ENCODE peak calls at places on chromosomes 13 and 19, in seven cellular contexts. F is lower leg skin, O is HFFc6, X is glutamatergic neuron, B is upper lobe of right lung, V is WTC11, C is HCT116. S is an unnamed sample.

GRCh38 chr19:38304866-38305429 is 897 bp downstream of the C19orf33 start:
- DNase-seq in V (peak), C (peak), X (peak), B (peak), O (no peak), F (no peak), S (no peak)

GRCh38 chr13:110471156-110471832 is 90.2 kb downstream of the RAB20 start:
- DNase-seq in C (no peak), B (peak), V (no peak), O (no peak), X (no peak), F (no peak), S (peak)

GRCh38 chr19:29663861-29664752 is 1.2 kb upstream of the PLEKHF1 start:
- DNase-seq in V (no peak), O (peak), X (no peak), C (no peak), F (no peak), B (peak), S (no peak)

GRCh38 chr19:583198-583967 is 6.3 kb upstream of the HCN2 start:
- DNase-seq in X (no peak), O (no peak), C (no peak), V (no peak), F (no peak), B (no peak), S (no peak)

GRCh38 chr19:7582446-7582845 is 13.2 kb upstream of the CAMSAP3 start:
- DNase-seq in B (no peak), X (no peak), C (no peak), O (no peak), V (no peak), F (peak), S (no peak)

GRCh38 chr13:106143392-106143791 is 392.1 kb downstream of the EFNB2 start:
- DNase-seq in V (no peak), B (no peak), F (no peak), C (no peak), O (no peak), X (no peak), S (no peak)

GRCh38 chr13:110868631-110869165 is 46.2 kb downstream of the ANKRD10 start:
- DNase-seq in B (no peak), F (no peak), X (no peak), V (no peak), C (no peak), O (no peak), S (no peak)

GRCh38 chr13:102569488-102569887 is 27.3 kb upstream of the TPP2 start:
- DNase-seq in C (no peak), F (no peak), X (no peak), B (no peak), O (peak), V (no peak), S (no peak)

GRCh38 chr19:13079542-13079986 is 23.1 kb downstream of the LYL1 start:
- DNase-seq in V (no peak), X (peak), B (peak), O (no peak), C (no peak), F (no peak), S (no peak)
- TF ChIP-seq CTCF in V (no peak), X (no peak), B (no peak), O (no peak), C (no peak), F (no peak), S (no peak)

DNA sequence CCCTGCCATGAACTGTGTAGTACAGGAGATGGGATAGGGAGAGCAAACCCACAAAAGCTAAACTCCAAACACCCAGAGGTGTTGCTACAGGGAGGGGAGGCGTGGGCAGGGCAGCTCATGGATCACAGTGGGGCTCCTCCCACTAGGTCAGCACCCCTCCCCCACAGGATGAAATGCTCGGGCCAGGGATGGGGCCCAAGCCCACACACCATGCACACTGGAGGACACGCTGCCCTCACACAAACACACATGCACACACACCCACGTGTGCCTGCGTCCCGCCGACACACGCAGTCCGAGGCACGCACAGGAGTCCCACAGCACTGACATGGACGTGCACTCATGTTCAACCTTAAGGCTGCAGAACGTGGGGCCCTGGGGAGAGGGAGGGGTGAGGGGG is 6.0 kb upstream of the CCNP start:
- DNase-seq in F (no peak), C (no peak), B (no peak), O (no peak), V (no peak), X (no peak), S (no peak)
- TF ChIP-seq CTCF in F (no peak), C (no peak), B (no peak), O (no peak), V (no peak), X (no peak), S (no peak)

GRCh38 chr19:3253270-3253669 is 28.8 kb downstream of the CELF5 start:
- DNase-seq in V (no peak), B (no peak), X (no peak), O (no peak), F (no peak), C (peak), S (no peak)
- TF ChIP-seq CTCF in V (no peak), B (no peak), X (no peak), O (peak), F (no peak), C (no peak), S (no peak)

GRCh38 chr13:49679244-49679643 is 12.0 kb downstream of the EBPL start:
- DNase-seq in X (no peak), C (no peak), V (no peak), F (no peak), O (no peak), B (no peak), S (peak)
- TF ChIP-seq CTCF in X (no peak), C (peak), V (no peak), F (no peak), O (no peak), B (no peak), S (peak)

GRCh38 chr13:27855381-27855780 is 63.1 kb downstream of the GSX1 start:
- DNase-seq in B (no peak), X (no peak), V (no peak), F (no peak), O (no peak), C (no peak), S (no peak)

GRCh38 chr13:27857271-27857670 is 62.5 kb upstream of the PDX1 start:
- DNase-seq in F (no peak), X (peak), V (no peak), B (no peak), C (no peak), O (no peak), S (no peak)

GRCh38 chr13:27858046-27858445 is 61.8 kb upstream of the PDX1 start:
- DNase-seq in X (no peak), F (no peak), O (no peak), V (no peak), B (no peak), C (no peak), S (no peak)

GRCh38 chr13:27860743-27861142 is 59.1 kb upstream of the PDX1 start:
- DNase-seq in X (no peak), C (no peak), O (no peak), F (no peak), V (no peak), B (no peak), S (no peak)

DNA sequence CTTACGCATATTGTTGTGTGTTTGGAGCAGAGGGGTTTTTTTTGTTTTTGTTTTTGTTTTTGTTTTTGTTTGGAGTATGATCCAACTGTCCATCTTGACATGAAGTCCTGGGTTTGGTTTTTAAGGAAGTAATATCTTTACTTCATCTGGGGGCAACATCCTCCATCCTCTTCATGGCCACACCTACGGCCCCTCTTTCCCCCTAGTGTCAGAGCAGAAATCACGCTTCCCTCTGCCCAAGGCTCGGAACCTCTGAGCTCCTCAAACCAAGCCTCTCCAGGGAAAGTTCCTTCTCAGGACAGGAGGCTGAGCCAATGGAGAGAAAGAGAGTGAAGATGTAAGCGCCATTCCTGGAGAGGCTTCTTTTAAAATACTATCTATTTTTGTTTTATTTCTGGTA is 58.6 kb upstream of the PDX1 start:
- DNase-seq in C (no peak), V (no peak), F (no peak), X (no peak), O (no peak), B (no peak), S (no peak)
- TF ChIP-seq CTCF in C (no peak), V (no peak), F (no peak), X (no peak), O (no peak), B (no peak), S (no peak)

GRCh38 chr13:44703371-44703770 is 127.2 kb upstream of the TSC22D1 start:
- DNase-seq in B (no peak), V (no peak), C (no peak), O (peak), X (no peak), F (no peak), S (no peak)
- TF ChIP-seq CTCF in B (no peak), V (no peak), C (no peak), O (no peak), X (no peak), F (no peak), S (no peak)

GRCh38 chr13:46143239-46143701 is 38.4 kb upstream of the CPB2 start:
- DNase-seq in C (no peak), X (no peak), F (no peak), O (no peak), B (no peak), V (no peak), S (no peak)

GRCh38 chr13:46145950-46146349 is 36.0 kb downstream of the LCP1 start:
- DNase-seq in B (no peak), X (no peak), O (no peak), C (no peak), V (no peak), F (no peak), S (no peak)

GRCh38 chr13:46149272-46150133 is 32.5 kb downstream of the LCP1 start:
- DNase-seq in X (no peak), F (no peak), B (no peak), O (no peak), V (no peak), C (no peak), S (no peak)

GRCh38 chr13:46150134-46150693 is 31.8 kb downstream of the LCP1 start:
- DNase-seq in F (no peak), V (no peak), B (no peak), O (no peak), C (no peak), X (no peak), S (no peak)

DNA sequence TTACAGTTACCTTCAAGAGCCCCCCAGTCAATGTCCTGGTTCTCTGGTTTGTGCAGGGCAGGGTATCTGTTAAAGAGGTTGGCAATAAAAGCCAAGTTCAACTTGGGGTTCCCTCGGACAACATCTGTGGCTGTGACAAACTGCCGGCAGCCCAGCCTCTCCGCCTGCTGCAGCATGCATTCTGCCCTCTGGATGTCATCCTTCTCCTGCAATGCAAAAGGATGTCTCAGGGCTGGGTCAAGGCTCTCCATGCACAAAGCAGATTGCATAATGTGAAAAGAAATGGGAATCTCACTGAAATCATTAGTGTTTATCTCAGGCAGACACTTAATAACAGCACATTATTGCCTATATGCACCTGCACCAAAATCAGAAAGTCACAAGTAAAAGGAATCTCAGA is 35.1 kb downstream of the LCP1 start:
- DNase-seq in B (no peak), C (no peak), F (no peak), V (peak), O (peak), X (peak), S (no peak)
- TF ChIP-seq CTCF in B (peak), C (peak), F (no peak), V (no peak), O (peak), X (no peak), S (peak)

GRCh38 chr19:42290523-42291436 is 11.2 kb upstream of the PRR19 start:
- DNase-seq in O (no peak), F (no peak), C (no peak), X (peak), B (no peak), V (no peak), S (no peak)
- TF ChIP-seq CTCF in O (peak), F (no peak), C (peak), X (peak), B (peak), V (peak), S (peak)

GRCh38 chr19:52099497-52100138 is 4.1 kb upstream of the ZNF841 start:
- DNase-seq in B (no peak), C (no peak), V (no peak), F (no peak), X (no peak), O (no peak), S (no peak)

GRCh38 chr19:52094526-52094925 is 1.0 kb downstream of the ZNF841 start:
- DNase-seq in F (no peak), B (no peak), O (no peak), C (no peak), V (no peak), X (no peak), S (no peak)

DNA sequence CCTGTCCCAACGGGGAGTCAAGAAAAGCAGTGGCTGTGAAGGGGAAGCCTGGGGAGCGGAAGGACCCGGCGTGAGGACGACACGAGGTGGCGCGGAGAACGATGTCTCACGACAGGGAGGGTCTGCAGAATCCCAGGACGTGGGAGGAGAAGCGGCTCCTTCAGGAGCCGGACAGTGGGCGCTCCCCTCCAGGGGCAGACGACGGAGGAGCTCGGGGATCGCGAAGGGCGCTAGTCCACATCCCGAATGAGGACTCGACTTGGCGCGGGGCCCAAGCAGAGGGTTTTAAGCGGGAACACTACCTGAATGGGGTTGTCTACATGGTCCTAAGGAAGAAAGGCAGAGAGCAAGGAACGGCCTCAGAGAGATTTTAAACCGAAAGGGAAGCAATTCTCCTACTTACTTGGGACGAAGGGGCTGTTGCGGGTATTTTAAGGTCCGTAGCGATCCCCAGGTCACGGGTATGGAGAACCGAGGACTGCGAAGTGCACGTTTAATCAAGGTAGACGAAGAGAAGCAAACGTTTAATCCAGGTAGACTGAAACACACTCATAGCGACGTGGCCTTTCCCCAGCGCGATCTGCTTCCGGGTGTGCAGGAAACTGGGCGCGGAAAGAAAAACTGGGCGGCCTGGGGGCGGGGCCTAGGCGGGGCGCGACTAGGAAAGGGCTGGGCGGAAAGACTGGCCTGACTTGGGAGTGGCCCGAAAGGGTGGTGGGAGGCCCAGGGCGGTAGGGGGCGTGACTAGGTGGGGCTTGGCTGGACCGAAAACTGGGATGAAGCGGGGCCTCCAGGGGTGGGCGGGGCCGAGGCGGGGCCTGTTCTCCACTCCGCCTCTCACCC is at the start of gene ZNF841:
- DNase-seq in V (peak), B (peak), O (peak), F (peak), C (no peak), X (peak), S (peak)
- TF ChIP-seq CTCF in V (no peak), B (no peak), O (peak), F (no peak), C (no peak), X (peak), S (no peak)

DNA sequence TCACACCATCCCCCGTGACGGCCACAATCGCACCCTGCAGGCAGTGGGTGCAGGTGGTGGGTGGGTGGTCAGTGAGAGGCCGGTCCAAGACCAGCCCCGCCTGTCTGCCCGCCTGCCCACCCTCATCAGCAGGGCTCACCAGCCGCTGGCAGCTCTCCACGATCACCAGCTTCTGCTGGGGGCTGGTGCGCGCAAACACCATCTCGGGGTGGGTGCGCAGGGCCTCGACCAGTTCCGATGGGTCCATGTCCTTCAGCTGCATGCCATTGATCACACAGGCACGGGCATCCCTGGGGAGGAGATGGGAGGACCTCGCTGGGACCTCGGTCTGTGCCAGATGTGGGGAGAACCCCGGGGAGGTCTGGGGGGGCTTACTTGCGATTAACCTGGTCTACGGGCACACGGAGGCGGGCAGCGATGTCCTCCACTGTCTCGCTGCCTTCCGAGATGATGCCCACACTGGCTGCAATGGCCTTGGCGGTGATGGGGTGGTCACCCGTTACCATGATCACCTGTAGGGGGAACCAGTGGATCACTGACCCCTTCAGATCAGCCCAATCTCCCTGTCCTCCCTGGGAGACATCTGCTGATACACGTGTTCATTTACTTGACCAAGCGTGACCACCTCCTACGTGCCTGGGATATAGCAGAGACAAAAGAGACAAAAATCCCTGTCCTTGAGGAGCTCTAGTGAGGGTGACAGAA is 8.0 kb downstream of the ATP4A start:
- DNase-seq in V (peak), B (no peak), C (peak), F (no peak), X (no peak), O (no peak), S (no peak)
- TF ChIP-seq CTCF in V (peak), B (peak), C (peak), F (no peak), X (no peak), O (peak), S (peak)

S was measured in GM10248.